ENCODE peak calls at places on chromosome 7, in six cellular contexts. A is BE2C, P is cardiac muscle cell, L is lower lobe of right lung, H is tibial artery, J is thoracic aorta. D is an unnamed sample.

GRCh38 chr7:45709168-45710034 is 135.2 kb downstream of the ADCY1 start:
- DNase-seq in A (no peak), P (peak; percentile 21), L (no peak), H (no peak), J (no peak), D (peak; percentile 79)

GRCh38 chr7:29607889-29608288 is 44.3 kb downstream of the PRR15 start:
- DNase-seq in A (no peak), P (peak; percentile 34), L (no peak), H (no peak), J (no peak), D (no peak)

GRCh38 chr7:70695804-70696104 is 436.2 kb upstream of the GALNT17 start:
- DNase-seq in A (no peak), P (no peak), L (no peak), H (no peak), J (no peak), D (no peak)

GRCh38 chr7:445020-445419 is 74.6 kb downstream of the PDGFA start:
- DNase-seq in A (no peak), P (no peak), L (no peak), H (no peak), J (no peak), D (no peak)

GRCh38 chr7:130201796-130202195 is 3.4 kb downstream of the TMEM209 start:
- DNase-seq in A (no peak), P (no peak), L (no peak), H (no peak), J (no peak), D (no peak)

GRCh38 chr7:151416921-151417320 is 7.1 kb upstream of the WDR86 start:
- DNase-seq in A (no peak), P (peak; percentile 78), L (no peak), H (no peak), J (no peak), D (no peak)

GRCh38 chr7:1909476-1909875 is 239.4 kb downstream of the ELFN1 start:
- DNase-seq in A (no peak), P (no peak), L (no peak), H (no peak), J (no peak), D (peak; percentile 31)

GRCh38 chr7:95190515-95190914 is 133.8 kb downstream of the PON1 start:
- DNase-seq in A (no peak), P (no peak), L (no peak), H (no peak), J (no peak), D (no peak)

GRCh38 chr7:41501466-41501865 is 201.4 kb downstream of the INHBA start:
- DNase-seq in A (no peak), P (no peak), L (no peak), H (no peak), J (no peak), D (no peak)

GRCh38 chr7:44486693-44487092 is 3.8 kb downstream of the NUDCD3 start:
- DNase-seq in A (no peak), P (peak; percentile 34), L (no peak), H (no peak), J (no peak), D (no peak)

GRCh38 chr7:44101966-44102845 is 1.9 kb upstream of the AEBP1 start:
- DNase-seq in A (no peak), P (peak; percentile 43), L (no peak), H (peak; percentile 85), J (peak; percentile 82), D (peak; percentile 64)

GRCh38 chr7:138465046-138465445 is 5.0 kb downstream of the TRIM24 start:
- DNase-seq in A (no peak), P (no peak), L (no peak), H (no peak), J (no peak), D (no peak)

GRCh38 chr7:78924581-78924980 is 528.9 kb downstream of the MAGI2 start:
- DNase-seq in A (no peak), P (peak; percentile 21), L (no peak), H (no peak), J (no peak), D (no peak)

GRCh38 chr7:90551036-90551435 is 45.1 kb upstream of the CDK14 start:
- DNase-seq in A (no peak), P (no peak), L (no peak), H (no peak), J (no peak), D (no peak)

GRCh38 chr7:130293521-130293920 is 560 bp downstream of the CPA4 start:
- DNase-seq in A (no peak), P (no peak), L (no peak), H (no peak), J (no peak), D (no peak)

GRCh38 chr7:664402-664775 is 62.1 kb upstream of the DNAAF5 start:
- DNase-seq in A (no peak), P (no peak), L (no peak), H (no peak), J (no peak), D (no peak)

GRCh38 chr7:159095979-159096411 is 48.7 kb downstream of the VIPR2 start:
- DNase-seq in A (no peak), P (no peak), L (no peak), H (no peak), J (no peak), D (no peak)
- H3K4me1 ChIP-seq in A (peaks cover 12% of the 10 kb centered on the region), P (peaks cover 8% of the 10 kb centered on the region), L (peaks cover 16% of the 10 kb centered on the region), H (peaks cover 77% of the 10 kb centered on the region), J (peaks cover 91% of the 10 kb centered on the region), D (peaks cover 44% of the 10 kb centered on the region)

GRCh38 chr7:67671006-67671405 is 674.4 kb downstream of the TYW1 start:
- DNase-seq in A (no peak), P (no peak), L (no peak), H (no peak), J (no peak), D (no peak)

GRCh38 chr7:67673861-67674260 is 677.2 kb downstream of the TYW1 start:
- DNase-seq in A (no peak), P (no peak), L (no peak), H (no peak), J (no peak), D (no peak)
- H3K9me3 ChIP-seq in A (no peaks in the 10 kb centered on the region), P (no peaks in the 10 kb centered on the region), L (no peaks in the 10 kb centered on the region), H (no peaks in the 10 kb centered on the region), J (no peaks in the 10 kb centered on the region), D (peaks cover 12% of the 10 kb centered on the region)

GRCh38 chr7:147607151-147607800 is 983.3 kb upstream of the C7orf33 start:
- DNase-seq in A (no peak), P (no peak), L (no peak), H (no peak), J (no peak), D (no peak)

DNA sequence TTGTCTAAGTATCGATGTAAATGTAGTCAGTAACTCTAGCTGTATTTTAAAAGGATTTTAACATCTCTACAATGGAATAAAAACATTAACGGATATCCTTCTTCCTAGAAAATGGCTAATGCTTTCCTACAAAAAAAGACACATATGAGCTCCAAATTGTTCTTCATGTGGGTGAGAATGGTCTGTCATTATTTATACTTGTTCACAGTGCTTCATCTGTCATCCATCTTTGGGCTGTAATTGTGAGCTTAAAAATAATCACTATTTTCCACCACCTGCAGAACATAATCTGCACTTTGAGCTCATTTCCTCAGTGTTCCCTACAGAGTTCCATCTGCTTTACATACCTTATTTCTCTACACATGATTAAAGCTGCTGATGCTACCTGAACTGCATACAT is 979.2 kb upstream of the C7orf33 start:
- DNase-seq in A (no peak), P (no peak), L (no peak), H (no peak), J (no peak), D (no peak)
- H3K4me1 ChIP-seq in A (no peaks in the 10 kb centered on the region), P (no peaks in the 10 kb centered on the region), L (no peaks in the 10 kb centered on the region), H (no peaks in the 10 kb centered on the region), J (no peaks in the 10 kb centered on the region), D (no peaks in the 10 kb centered on the region)

DNA sequence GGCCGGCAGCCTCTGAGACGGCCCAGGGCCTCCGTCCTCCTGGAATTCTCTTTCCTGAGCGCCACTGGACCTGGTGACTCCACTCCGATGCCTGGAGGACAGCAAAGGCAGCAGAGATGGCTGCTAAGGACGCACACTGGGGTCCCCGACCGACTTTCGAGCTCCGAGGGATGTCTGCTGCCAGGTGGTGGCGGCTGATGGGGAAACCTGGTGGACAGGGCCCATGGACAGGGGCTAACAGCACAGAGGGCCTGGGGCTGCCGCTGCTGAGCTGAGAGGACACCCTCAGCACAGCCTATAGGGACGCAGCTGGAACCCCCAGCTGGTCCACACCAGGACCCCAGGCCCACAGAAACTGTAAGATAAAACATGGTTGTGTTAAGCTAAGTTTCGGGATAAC is 366.3 kb downstream of the DNAJB6 start:
- DNase-seq in A (no peak), P (no peak), L (peak; percentile 32), H (no peak), J (no peak), D (no peak)
- H3K9me3 ChIP-seq in A (no peaks in the 10 kb centered on the region), P (no peaks in the 10 kb centered on the region), L (no peaks in the 10 kb centered on the region), H (no peaks in the 10 kb centered on the region), J (no peaks in the 10 kb centered on the region), D (no peaks in the 10 kb centered on the region)

GRCh38 chr7:100677308-100678095 is 4.0 kb downstream of the GNB2 start:
- DNase-seq in A (no peak), P (no peak), L (peak; percentile 50), H (no peak), J (no peak), D (peak; percentile 56)
- H3K4me1 ChIP-seq in A (peaks cover 23% of the 10 kb centered on the region), P (peaks cover 4% of the 10 kb centered on the region), L (peaks cover 41% of the 10 kb centered on the region), H (peaks cover 8% of the 10 kb centered on the region), J (peaks cover 8% of the 10 kb centered on the region), D (no peaks in the 10 kb centered on the region)

D was measured in psoas muscle.